ENCODE peak calls at places on chromosome 13, in eight cellular contexts. R is dorsolateral prefrontal cortex; W is stimulated activated CD4-positive, alpha-beta T cell treated with anti-CD3 and anti-CD28 coated beads, Interleukin-4, amount 100 ng/mL, for 48 hours; T is GF-D8; I is tibial nerve; V is DND-41; L is SHP77; K is T-helper 1 cell. J is an unnamed sample.

GRCh38 chr13:77751513-77752456 is 54.3 kb downstream of the SLAIN1 start:
- DNase-seq in R (peak; percentile 36), W (no peak), T (no peak), I (no peak), V (peak; percentile 42), L (peak; percentile 18), K (peak; percentile 16), J (peak; percentile 41)

GRCh38 chr13:49304356-49304755 is 56.6 kb downstream of the CDADC1 start:
- DNase-seq in R (no peak), W (no peak), T (no peak), I (no peak), V (no peak), L (no peak), K (no peak), J (no peak)

GRCh38 chr13:89925107-89925506 is 1422.4 kb upstream of the MIR17HG start:
- DNase-seq in R (no peak), W (no peak), T (no peak), I (no peak), V (no peak), L (peak; percentile 56), K (no peak), J (no peak)

GRCh38 chr13:21399741-21400140 is 59.4 kb downstream of the ZDHHC20 start:
- DNase-seq in R (no peak), W (no peak), T (peak; percentile 52), I (no peak), V (peak; percentile 17), L (no peak), K (no peak), J (no peak)

GRCh38 chr13:64591981-64592380 is 2638.2 kb downstream of the PCDH9 start:
- DNase-seq in R (no peak), W (no peak), T (no peak), I (no peak), V (no peak), L (no peak), K (no peak), J (no peak)

GRCh38 chr13:113973218-113974164 is at the start of gene C13orf46:
- DNase-seq in R (no peak), W (no peak), T (no peak), I (no peak), V (no peak), L (no peak), K (no peak), J (no peak)

GRCh38 chr13:64289702-64290101 is 2874.1 kb upstream of the PCDH20 start:
- DNase-seq in R (no peak), W (no peak), T (no peak), I (no peak), V (no peak), L (no peak), K (no peak), J (no peak)

GRCh38 chr13:50073340-50073739 is 58.1 kb downstream of the KCNRG start:
- DNase-seq in R (no peak), W (no peak), T (no peak), I (no peak), V (no peak), L (no peak), K (no peak), J (no peak)

GRCh38 chr13:94119360-94119936 is 360.0 kb downstream of the DCT start:
- DNase-seq in R (no peak), W (no peak), T (no peak), I (no peak), V (no peak), L (no peak), K (no peak), J (no peak)

GRCh38 chr13:45331123-45331619 is 9.8 kb downstream of the TPT1 start:
- DNase-seq in R (no peak), W (no peak), T (peak; percentile 5), I (no peak), V (no peak), L (no peak), K (no peak), J (no peak)

GRCh38 chr13:111623170-111623569 is 302.7 kb downstream of the TEX29 start:
- DNase-seq in R (no peak), W (no peak), T (no peak), I (no peak), V (no peak), L (no peak), K (no peak), J (no peak)

GRCh38 chr13:99432637-99433542 is 68.4 kb upstream of the TM9SF2 start:
- DNase-seq in R (no peak), W (peak; percentile 84), T (no peak), I (peak; percentile 57), V (peak; percentile 57), L (peak; percentile 43), K (peak; percentile 85), J (no peak)

GRCh38 chr13:108573455-108573854 is 56.0 kb upstream of the MYO16 start:
- DNase-seq in R (no peak), W (no peak), T (no peak), I (no peak), V (no peak), L (no peak), K (no peak), J (no peak)

GRCh38 chr13:93915269-93915809 is 564.1 kb downstream of the DCT start:
- DNase-seq in R (no peak), W (no peak), T (no peak), I (no peak), V (no peak), L (no peak), K (no peak), J (no peak)

GRCh38 chr13:34779171-34779570 is 162.9 kb upstream of the NBEA start:
- DNase-seq in R (no peak), W (no peak), T (no peak), I (no peak), V (no peak), L (no peak), K (no peak), J (no peak)

GRCh38 chr13:89940383-89940782 is 1407.1 kb upstream of the MIR17HG start:
- DNase-seq in R (no peak), W (no peak), T (no peak), I (no peak), V (no peak), L (no peak), K (no peak), J (no peak)

GRCh38 chr13:101916108-101916757 is 463.8 kb downstream of the ITGBL1 start:
- DNase-seq in R (peak; percentile 63), W (no peak), T (no peak), I (no peak), V (no peak), L (peak; percentile 75), K (no peak), J (peak; percentile 42)

GRCh38 chr13:29969286-29969685 is 118.9 kb upstream of the UBL3 start:
- DNase-seq in R (no peak), W (no peak), T (no peak), I (no peak), V (no peak), L (no peak), K (no peak), J (no peak)

GRCh38 chr13:33543089-33543459 is 257.5 kb upstream of the STARD13 start:
- DNase-seq in R (no peak), W (no peak), T (no peak), I (no peak), V (no peak), L (no peak), K (no peak), J (no peak)